ENCODE peak calls at places on chromosomes 16 and 17, in five cellular contexts. I is posterior cingulate gyrus, U is A549, Q is amniotic epithelial cell, O is NCI-H2081 treated with DMSO at 0.1 percent for 48 hours. G is an unnamed sample.

GRCh38 chr16:14420721-14421488 is 209.2 kb downstream of the PARN start:
- DNase-seq in Q (no peak), I (no peak), U (no peak), O (no peak), G (no peak)

GRCh38 chr17:31008374-31009035 is 37.7 kb downstream of the RNF135 start:
- DNase-seq in O (no peak), I (peak), U (no peak), Q (peak), G (peak)

GRCh38 chr16:17784073-17784472 is 313.3 kb upstream of the XYLT1 start:
- DNase-seq in O (no peak), U (peak), Q (peak), I (no peak), G (no peak)

GRCh38 chr17:76427457-76428231 is 25.3 kb downstream of the UBE2O start:
- DNase-seq in U (no peak), Q (peak), O (no peak), I (no peak), G (no peak)

GRCh38 chr17:64147110-64148016 is 17.4 kb upstream of the ERN1 start:
- DNase-seq in Q (peak), I (no peak), U (peak), O (no peak), G (no peak)

GRCh38 chr16:75097941-75098897 is 18.4 kb downstream of the LDHD start:
- DNase-seq in Q (no peak), U (no peak), I (no peak), O (no peak), G (peak)

GRCh38 chr16:56252835-56253234 is 61.5 kb downstream of the GNAO1 start:
- DNase-seq in U (no peak), Q (no peak), O (no peak), I (no peak), G (no peak)

GRCh38 chr17:48646183-48647102 is 20.3 kb upstream of the HOXB9 start:
- DNase-seq in U (peak), Q (no peak), I (no peak), O (no peak), G (no peak)

GRCh38 chr16:57643166-57643813 is 14.9 kb downstream of the ADGRG1 start:
- DNase-seq in Q (peak), U (no peak), O (no peak), I (no peak), G (no peak)

GRCh38 chr17:50219345-50219744 is 17.9 kb upstream of the COL1A1 start:
- DNase-seq in U (peak), O (no peak), Q (peak), I (no peak), G (no peak)

GRCh38 chr17:7136266-7136877 is 21.8 kb upstream of the ASGR2 start:
- DNase-seq in U (peak), I (peak), O (no peak), Q (peak), G (no peak)

GRCh38 chr16:31458073-31458834 is 1.0 kb upstream of the ARMC5 start:
- DNase-seq in I (no peak), Q (peak), O (no peak), U (peak), G (peak)

GRCh38 chr17:30550512-30551273 is 73.5 kb downstream of the GOSR1 start:
- DNase-seq in O (no peak), I (no peak), U (no peak), Q (peak), G (peak)

GRCh38 chr17:69997332-69997731 is 77.7 kb upstream of the KCNJ16 start:
- DNase-seq in O (no peak), I (no peak), U (peak), Q (peak), G (no peak)

GRCh38 chr16:48164907-48165715 is 9.3 kb upstream of the ABCC12 start:
- DNase-seq in I (peak), O (no peak), Q (peak), U (peak), G (peak)

GRCh38 chr17:61400786-61401279 is 1.2 kb downstream of the TBX2 start:
- DNase-seq in Q (peak), O (no peak), I (no peak), U (no peak), G (no peak)

GRCh38 chr17:43570518-43570928 is 24.4 kb upstream of the ETV4 start:
- DNase-seq in O (no peak), Q (peak), I (peak), U (peak), G (no peak)

GRCh38 chr16:1579214-1579613 is 32.7 kb downstream of the IFT140 start:
- DNase-seq in O (no peak), Q (no peak), I (no peak), U (peak), G (no peak)

GRCh38 chr17:51590071-51590470 is 329.7 kb downstream of the UTP18 start:
- DNase-seq in I (no peak), U (no peak), Q (no peak), O (no peak), G (no peak)

GRCh38 chr17:7307686-7308624 is 527 bp downstream of the EIF5A start:
- DNase-seq in I (no peak), O (no peak), U (peak), Q (no peak), G (no peak)

GRCh38 chr17:17824780-17825614 is 11.8 kb downstream of the SREBF1 start:
- DNase-seq in U (peak), I (no peak), O (no peak), Q (no peak), G (no peak)

GRCh38 chr17:66527335-66527734 is 224.9 kb downstream of the PRKCA start:
- DNase-seq in O (no peak), I (peak), U (no peak), Q (no peak), G (no peak)

GRCh38 chr17:48024149-48025039 is 13.2 kb downstream of the COPZ2 start:
- DNase-seq in U (peak), Q (no peak), I (no peak), O (no peak), G (no peak)

GRCh38 chr17:17435323-17435722 is 41.5 kb upstream of the MED9 start:
- DNase-seq in U (peak), O (no peak), I (no peak), Q (peak), G (no peak)

GRCh38 chr17:51118330-51119195 is 2.1 kb downstream of the SPAG9 start:
- DNase-seq in I (no peak), Q (no peak), O (peak), U (peak), G (no peak)

GRCh38 chr17:51907041-51907440 is 251.5 kb downstream of the CA10 start:
- DNase-seq in U (no peak), O (no peak), I (no peak), Q (no peak), G (no peak)

GRCh38 chr16:78697426-78697825 is 598.0 kb downstream of the WWOX start:
- DNase-seq in U (no peak), O (no peak), Q (no peak), I (no peak), G (no peak)

G was measured in GM12891.